ENCODE peak calls at places on chromosomes 3 and 15, in four cellular contexts. H, Q, B and Z are unnamed samples. For H3K9me3, the result is how much of the 10 kb centered on the place peaks cover.

GRCh38 chr15:98363955-98364354 is 284.4 kb upstream of the IGF1R start:
- DNase-seq in H (no peak), Q (no peak), B (no peak), Z (no peak)

GRCh38 chr3:161349529-161350278 is 21.6 kb downstream of the SPTSSB start:
- DNase-seq in H (peak), Q (peak), B (no peak), Z (no peak)

GRCh38 chr3:129528589-129529100 is at the start of gene RHO:
- DNase-seq in H (no peak), Q (no peak), B (no peak), Z (no peak)

GRCh38 chr15:71329509-71330260 is 214.4 kb downstream of the THSD4 start:
- DNase-seq in H (no peak), Q (peak), B (peak), Z (no peak)

GRCh38 chr3:128014548-128014947 is 37.7 kb upstream of the SEC61A1 start:
- DNase-seq in H (no peak), Q (no peak), B (no peak), Z (no peak)

GRCh38 chr3:181630873-181631272 is 80.9 kb upstream of the SOX2 start:
- DNase-seq in H (no peak), Q (no peak), B (no peak), Z (no peak)

GRCh38 chr3:15113468-15113867 is 14.5 kb upstream of the RBSN start:
- DNase-seq in H (no peak), Q (no peak), B (no peak), Z (no peak)

GRCh38 chr3:128993461-128994172 is at the start of gene CFAP92:
- DNase-seq in H (peak), Q (peak), B (peak), Z (peak)

GRCh38 chr3:111164621-111165020 is 93.0 kb downstream of the NECTIN3 start:
- DNase-seq in H (no peak), Q (no peak), B (no peak), Z (no peak)

GRCh38 chr15:45640610-45641009 is 5.8 kb downstream of the SQOR start:
- DNase-seq in H (no peak), Q (peak), B (no peak), Z (no peak)

GRCh38 chr3:72888546-72889309 is 882 bp downstream of the GXYLT2 start:
- DNase-seq in H (no peak), Q (peak), B (no peak), Z (no peak)

GRCh38 chr3:151395806-151396205 is 11.3 kb upstream of the P2RY12 start:
- DNase-seq in H (no peak), Q (peak), B (no peak), Z (no peak)

GRCh38 chr3:107384907-107385306 is 7.7 kb downstream of the CCDC54 start:
- DNase-seq in H (no peak), Q (no peak), B (no peak), Z (no peak)

GRCh38 chr3:128285925-128286275 is 132.6 kb downstream of the EEFSEC start:
- DNase-seq in H (no peak), Q (no peak), B (no peak), Z (no peak)

GRCh38 chr3:79497447-79498111 is 270.2 kb downstream of the ROBO1 start:
- DNase-seq in H (no peak), Q (peak), B (no peak), Z (no peak)

GRCh38 chr3:178428037-178428436 is 108.2 kb upstream of the KCNMB2 start:
- DNase-seq in H (no peak), Q (no peak), B (no peak), Z (no peak)

DNA sequence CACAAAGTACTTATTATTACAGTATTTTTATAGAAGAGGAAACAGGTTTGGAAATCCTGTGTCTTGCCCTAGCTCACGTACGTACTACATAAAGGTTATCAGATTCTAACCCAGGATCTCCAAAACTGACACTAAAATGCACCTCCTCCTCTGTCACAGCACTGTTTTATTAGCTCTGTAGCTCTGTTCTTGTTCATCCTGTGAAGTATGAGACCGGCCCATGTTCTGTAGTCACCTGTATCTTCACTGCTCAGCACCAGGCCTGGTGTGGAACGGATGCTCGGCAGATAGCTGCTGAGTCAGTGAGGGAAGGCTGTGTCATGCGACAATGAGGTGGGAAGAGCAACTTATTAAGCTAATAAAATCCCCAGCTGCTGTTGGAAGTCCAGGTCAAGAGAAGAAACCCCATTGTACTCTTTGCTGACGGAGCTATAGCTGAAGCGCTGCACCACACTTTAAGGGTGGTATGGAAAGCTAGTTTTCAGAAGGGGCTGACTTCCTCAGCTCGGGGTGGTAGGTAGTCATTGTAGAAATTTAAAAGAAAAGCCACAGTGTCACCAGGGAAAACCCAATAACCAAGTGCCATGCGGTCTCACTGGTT is 22.8 kb downstream of the BCL2A1 start:
- DNase-seq in H (no peak), Q (no peak), B (no peak), Z (no peak)
- H3K4me3 ChIP-seq in H (no peak), Q (no peak), B (no peak), Z (no peak)

GRCh38 chr3:176416870-176417269 is 780.4 kb downstream of the TBL1XR1 start:
- DNase-seq in H (no peak), Q (no peak), B (no peak), Z (no peak)
- H3K9me3 ChIP-seq in H (under half), Q (under half), B (under half), Z (under half)

GRCh38 chr3:52221563-52222318 is 3.7 kb downstream of the TLR9 start:
- DNase-seq in H (peak), Q (no peak), B (peak), Z (peak)
- H3K4me3 ChIP-seq in H (peak), Q (no peak), B (no peak), Z (peak)

DNA sequence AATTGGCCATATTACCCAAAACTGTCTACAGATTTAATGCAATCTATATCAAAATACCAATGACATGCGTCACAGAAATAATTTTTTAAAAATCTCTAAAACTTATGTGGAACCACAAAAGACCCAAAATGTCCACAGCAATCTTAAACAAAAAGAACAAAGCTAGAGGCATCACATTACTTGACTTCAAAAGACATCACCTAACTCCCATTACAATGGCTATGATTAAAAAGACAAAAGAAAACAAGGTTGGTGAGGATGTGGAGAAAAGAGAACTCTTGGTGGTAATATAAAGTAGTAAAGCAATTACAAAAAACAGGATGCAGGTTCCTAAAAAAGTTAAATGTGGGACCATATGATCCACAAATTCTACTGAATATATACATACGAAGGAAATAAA is 187.6 kb upstream of the CNTN6 start:
- DNase-seq in H (no peak), Q (no peak), B (no peak), Z (no peak)
- H3K9me3 ChIP-seq in H (under half), Q (under half), B (under half), Z (under half)

GRCh38 chr15:92881570-92881837 is 18.6 kb upstream of the CHD2 start:
- DNase-seq in H (no peak), Q (no peak), B (no peak), Z (no peak)

GRCh38 chr15:92879949-92880725 is 20.0 kb upstream of the CHD2 start:
- DNase-seq in H (peak), Q (no peak), B (no peak), Z (no peak)

GRCh38 chr15:92882697-92883642 is 17.2 kb upstream of the CHD2 start:
- DNase-seq in H (no peak), Q (no peak), B (no peak), Z (no peak)

GRCh38 chr15:92881838-92882696 is 18.1 kb upstream of the CHD2 start:
- DNase-seq in H (peak), Q (peak), B (peak), Z (peak)

GRCh38 chr15:92880796-92881569 is 19.1 kb upstream of the CHD2 start:
- DNase-seq in H (no peak), Q (no peak), B (no peak), Z (no peak)
- H3K4me3 ChIP-seq in H (peak), Q (no peak), B (no peak), Z (peak)